ENCODE peak calls at places on chromosomes 1 and 21, in six cellular contexts. P is skeletal muscle cell, K is small intestine, N is suprapubic skin, U is mammary epithelial cell, T is Peyer's patch. X is an unnamed sample.

GRCh38 chr1:181314959-181315358 is 168.4 kb upstream of the CACNA1E start:
- DNase-seq in P (no peak), K (no peak), N (no peak), U (no peak), T (no peak), X (no peak)

GRCh38 chr1:98761238-98761637 is 99.7 kb downstream of the SNX7 start:
- DNase-seq in P (no peak), K (peak; percentile 13), N (no peak), U (peak; percentile 7), T (no peak), X (no peak)

GRCh38 chr21:31930001-31930400 is 57.2 kb downstream of the HUNK start:
- DNase-seq in P (no peak), K (no peak), N (no peak), U (no peak), T (no peak), X (no peak)

GRCh38 chr1:56125316-56125715 is 454.0 kb downstream of the PLPP3 start:
- DNase-seq in P (no peak), K (no peak), N (no peak), U (peak; percentile 84), T (no peak), X (no peak)

GRCh38 chr21:27590271-27590670 is 623.4 kb upstream of the ADAMTS5 start:
- DNase-seq in P (peak; percentile 88), K (no peak), N (peak; percentile 79), U (no peak), T (no peak), X (peak; percentile 84)

GRCh38 chr1:1259948-1260614 is 13.6 kb upstream of the C1QTNF12 start:
- DNase-seq in P (no peak), K (no peak), N (no peak), U (no peak), T (no peak), X (no peak)

GRCh38 chr1:208219659-208220282 is 24.4 kb downstream of the PLXNA2 start:
- DNase-seq in P (no peak), K (no peak), N (no peak), U (peak; percentile 92), T (no peak), X (no peak)

GRCh38 chr1:90043573-90043972 is 48.7 kb downstream of the ZNF326 start:
- DNase-seq in P (no peak), K (no peak), N (no peak), U (no peak), T (no peak), X (no peak)

GRCh38 chr1:159162511-159163265 is 8.7 kb upstream of the CADM3 start:
- DNase-seq in P (no peak), K (no peak), N (no peak), U (peak; percentile 64), T (no peak), X (no peak)

GRCh38 chr1:58460469-58460868 is 86.1 kb downstream of the OMA1 start:
- DNase-seq in P (no peak), K (no peak), N (no peak), U (peak; percentile 23), T (no peak), X (no peak)

GRCh38 chr1:918843-919242 is 4.9 kb upstream of the SAMD11 start:
- DNase-seq in P (no peak), K (no peak), N (no peak), U (no peak), T (no peak), X (no peak)

GRCh38 chr1:59071289-59071688 is 225.6 kb upstream of the FGGY start:
- DNase-seq in P (no peak), K (peak; percentile 57), N (no peak), U (no peak), T (peak; percentile 83), X (no peak)

GRCh38 chr1:9425859-9426258 is 113.4 kb upstream of the SLC25A33 start:
- DNase-seq in P (no peak), K (no peak), N (no peak), U (no peak), T (no peak), X (no peak)

GRCh38 chr1:187691439-187691838 is 862.7 kb downstream of the PLA2G4A start:
- DNase-seq in P (peak; percentile 98), K (no peak), N (no peak), U (peak; percentile 95), T (no peak), X (no peak)

GRCh38 chr1:56920551-56920950 is 45.3 kb downstream of the C8B start:
- DNase-seq in P (peak; percentile 84), K (no peak), N (no peak), U (no peak), T (no peak), X (no peak)

GRCh38 chr21:17925000-17925610 is 105.9 kb upstream of the C21orf91 start:
- DNase-seq in P (no peak), K (peak; percentile 64), N (no peak), U (peak; percentile 68), T (peak; percentile 73), X (peak; percentile 5)

GRCh38 chr21:45857761-45858160 is 123.8 kb upstream of the COL6A1 start:
- DNase-seq in P (no peak), K (no peak), N (peak; percentile 60), U (no peak), T (no peak), X (no peak)

GRCh38 chr1:116377564-116378529 is 4.8 kb downstream of the ATP1A1 start:
- DNase-seq in P (peak; percentile 90), K (peak; percentile 75), N (no peak), U (peak; percentile 92), T (peak; percentile 63), X (peak; percentile 85)

GRCh38 chr1:86119214-86119764 is 37.3 kb downstream of the COL24A1 start:
- DNase-seq in P (no peak), K (no peak), N (no peak), U (peak; percentile 1), T (no peak), X (no peak)

GRCh38 chr1:212915245-212916091 is 34.9 kb upstream of the VASH2 start:
- DNase-seq in P (peak; percentile 50), K (no peak), N (no peak), U (no peak), T (no peak), X (no peak)
- H3K4me3 ChIP-seq in P (no peak overlapping the region), K (no peak overlapping the region), N (no peak overlapping the region), U (no peak overlapping the region), T (no peak overlapping the region), X (no peak overlapping the region)

GRCh38 chr1:3530086-3530930 is 75.8 kb downstream of the ARHGEF16 start:
- DNase-seq in P (no peak), K (no peak), N (no peak), U (peak; percentile 14), T (no peak), X (no peak)

GRCh38 chr1:3531928-3532327 is 77.5 kb downstream of the ARHGEF16 start:
- DNase-seq in P (no peak), K (no peak), N (no peak), U (no peak), T (no peak), X (no peak)

GRCh38 chr1:3527774-3528173 is 73.3 kb downstream of the ARHGEF16 start:
- DNase-seq in P (no peak), K (no peak), N (no peak), U (no peak), T (no peak), X (no peak)

GRCh38 chr1:3530931-3531818 is 76.7 kb downstream of the ARHGEF16 start:
- DNase-seq in P (no peak), K (peak; percentile 75), N (no peak), U (peak; percentile 69), T (peak; percentile 91), X (no peak)

GRCh38 chr1:3529099-3529729 is 74.7 kb downstream of the ARHGEF16 start:
- DNase-seq in P (no peak), K (peak; percentile 77), N (no peak), U (no peak), T (peak; percentile 63), X (no peak)
- H3K4me3 ChIP-seq in P (no peak overlapping the region), K (no peak overlapping the region), N (peak overlapping the region; percentile 69), U (no peak overlapping the region), T (peak overlapping the region; percentile 71), X (peak overlapping the region; percentile 52)

DNA sequence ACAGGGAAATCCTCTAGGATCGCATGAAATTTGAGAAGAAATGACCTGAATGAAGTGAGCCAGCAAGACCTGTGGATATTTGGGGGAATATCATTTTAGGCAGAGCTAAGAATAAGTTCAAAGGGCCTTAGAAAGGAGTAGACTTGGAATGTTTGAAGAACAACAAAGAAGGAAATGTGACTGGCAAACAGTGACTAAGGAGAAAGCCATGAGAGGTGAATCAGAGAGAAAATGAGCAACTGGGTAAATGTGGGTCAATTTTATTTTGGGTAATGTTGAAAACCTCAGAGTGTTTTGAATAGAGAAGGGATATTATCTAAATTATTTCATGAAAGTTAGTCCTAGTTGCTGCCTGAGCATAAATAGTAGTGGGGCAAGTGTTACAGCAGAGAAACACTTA is 672.8 kb downstream of the LMO4 start:
- DNase-seq in P (no peak), K (no peak), N (no peak), U (peak; percentile 61), T (no peak), X (no peak)
- H3K4me3 ChIP-seq in P (no peak overlapping the region), K (no peak overlapping the region), N (no peak overlapping the region), U (no peak overlapping the region), T (no peak overlapping the region), X (no peak overlapping the region)

DNA sequence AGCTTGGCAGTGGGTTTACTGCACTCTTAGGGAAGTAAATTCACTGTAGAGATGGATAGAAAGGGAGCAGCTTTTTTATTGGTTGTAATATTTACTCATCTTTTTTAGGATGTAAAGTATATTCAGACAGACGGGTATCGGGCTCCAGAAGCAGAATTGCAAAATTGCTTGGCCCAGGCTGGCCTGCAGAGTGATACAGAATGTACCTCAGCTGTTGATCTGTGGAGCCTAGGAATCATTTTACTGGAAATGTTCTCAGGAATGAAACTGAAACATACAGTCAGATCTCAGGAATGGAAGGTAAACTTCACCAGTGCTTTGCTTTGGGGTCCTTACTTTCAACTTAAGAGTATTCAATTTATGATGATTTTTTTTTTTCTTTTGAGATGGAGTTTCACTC is 3.2 kb downstream of the UHMK1 start:
- DNase-seq in P (no peak), K (no peak), N (no peak), U (no peak), T (no peak), X (no peak)
- H3K4me3 ChIP-seq in P (no peak overlapping the region), K (no peak overlapping the region), N (no peak overlapping the region), U (no peak overlapping the region), T (no peak overlapping the region), X (no peak overlapping the region)

GRCh38 chr1:93714350-93714749 is 32.7 kb upstream of the BCAR3 start:
- DNase-seq in P (no peak), K (no peak), N (no peak), U (no peak), T (no peak), X (no peak)
- H3K4me3 ChIP-seq in P (no peak overlapping the region), K (no peak overlapping the region), N (no peak overlapping the region), U (no peak overlapping the region), T (no peak overlapping the region), X (no peak overlapping the region)

GRCh38 chr1:230669543-230669942 is 27.3 kb downstream of the COG2 start:
- DNase-seq in P (no peak), K (no peak), N (no peak), U (no peak), T (no peak), X (no peak)
- H3K4me3 ChIP-seq in P (no peak overlapping the region), K (no peak overlapping the region), N (no peak overlapping the region), U (no peak overlapping the region), T (no peak overlapping the region), X (no peak overlapping the region)

GRCh38 chr1:30748098-30748698 is 9.4 kb downstream of the LAPTM5 start:
- DNase-seq in P (no peak), K (no peak), N (no peak), U (peak; percentile 74), T (no peak), X (no peak)
- H3K4me3 ChIP-seq in P (no peak overlapping the region), K (no peak overlapping the region), N (no peak overlapping the region), U (no peak overlapping the region), T (no peak overlapping the region), X (no peak overlapping the region)

X was measured in AG09309.